ENCODE peak calls at places on chromosomes 2 and 18, in five cellular contexts. Y, A, H, C and O are unnamed samples.

GRCh38 chr2:150584081-150584480 is 96.6 kb upstream of the RND3 start:
- DNase-seq in C (no peak), Y (no peak), H (no peak), A (no peak), O (no peak)

GRCh38 chr2:8457092-8457481 is 224.8 kb upstream of the ID2 start:
- DNase-seq in A (no peak), C (no peak), Y (no peak), H (no peak), O (peak)

GRCh38 chr2:102000813-102001766 is 9.3 kb downstream of the IL1R2 start:
- DNase-seq in C (no peak), H (no peak), A (no peak), Y (no peak), O (no peak)

GRCh38 chr2:178412047-178412446 is 38.9 kb downstream of the PRKRA start:
- DNase-seq in A (no peak), Y (no peak), H (no peak), C (no peak), O (no peak)

GRCh38 chr18:11276678-11277077 is 127.3 kb upstream of the PIEZO2 start:
- DNase-seq in H (no peak), A (no peak), Y (no peak), C (no peak), O (no peak)

GRCh38 chr2:145800201-145801091 is 1280.5 kb upstream of the ZEB2 start:
- DNase-seq in C (peak), A (no peak), H (peak), Y (peak), O (no peak)

GRCh38 chr2:118604831-118605230 is 242.6 kb downstream of the EN1 start:
- DNase-seq in Y (no peak), H (no peak), C (no peak), A (no peak), O (no peak)

GRCh38 chr2:106293379-106293778 is 99.3 kb upstream of the UXS1 start:
- DNase-seq in Y (no peak), A (no peak), H (no peak), C (no peak), O (no peak)

GRCh38 chr2:236715077-236715476 is 145.5 kb downstream of the ACKR3 start:
- DNase-seq in H (no peak), Y (peak), C (peak), A (no peak), O (peak)

GRCh38 chr18:49560277-49561126 is 1.4 kb upstream of the LIPG start:
- DNase-seq in C (peak), Y (peak), A (peak), H (peak), O (peak)

GRCh38 chr18:22124970-22125369 is 44.4 kb upstream of the GATA6 start:
- DNase-seq in C (no peak), Y (no peak), H (no peak), A (no peak), O (no peak)

GRCh38 chr2:57372237-57372962 is 674.2 kb upstream of the VRK2 start:
- DNase-seq in C (peak), Y (peak), H (peak), A (no peak), O (no peak)

GRCh38 chr2:200039847-200040246 is 84.5 kb downstream of the MAIP1 start:
- DNase-seq in Y (peak), H (no peak), C (no peak), A (peak), O (no peak)

GRCh38 chr2:11325961-11326691 is 18.3 kb downstream of the ROCK2 start:
- DNase-seq in C (no peak), H (no peak), A (no peak), Y (no peak), O (no peak)

GRCh38 chr2:130756041-130756720 is 841 bp downstream of the AMER3 start:
- DNase-seq in Y (peak), C (peak), A (peak), H (no peak), O (peak)

GRCh38 chr2:206983156-206983875 is 44.0 kb downstream of the CPO start:
- DNase-seq in H (no peak), Y (peak), A (no peak), C (peak), O (peak)

GRCh38 chr2:23850564-23851256 is 76.2 kb downstream of the ATAD2B start:
- DNase-seq in C (no peak), Y (no peak), H (no peak), A (no peak), O (no peak)

GRCh38 chr2:767440-767839 is 90.2 kb upstream of the TMEM18 start:
- DNase-seq in Y (no peak), H (no peak), A (no peak), C (no peak), O (no peak)

GRCh38 chr2:72340665-72341064 is 193.0 kb upstream of the CYP26B1 start:
- DNase-seq in C (no peak), Y (no peak), H (no peak), A (peak), O (no peak)

GRCh38 chr2:6657131-6657530 is 208.6 kb downstream of the CMPK2 start:
- DNase-seq in A (no peak), H (no peak), Y (no peak), C (no peak), O (no peak)

GRCh38 chr2:241903121-241904010 is 33.8 kb downstream of the RTP5 start:
- DNase-seq in A (no peak), H (no peak), Y (no peak), C (no peak), O (no peak)

GRCh38 chr2:176140130-176140519 is 10.6 kb downstream of the HOXD8 start:
- DNase-seq in A (peak), H (peak), C (peak), Y (no peak), O (peak)

GRCh38 chr18:21194871-21195771 is 46.9 kb upstream of the GREB1L start:
- DNase-seq in C (peak), Y (peak), A (peak), H (peak), O (peak)

GRCh38 chr18:69935319-69936190 is 12.1 kb downstream of the CD226 start:
- DNase-seq in Y (no peak), C (no peak), H (no peak), A (no peak), O (no peak)

GRCh38 chr2:154740360-154740759 is 41.9 kb downstream of the KCNJ3 start:
- DNase-seq in H (no peak), C (no peak), Y (no peak), A (no peak), O (no peak)